ENCODE peak calls at places on chromosomes 6 and 20, in five cellular contexts. A is GM12865, X is lower lobe of right lung, U is psoas muscle, E is lung. K is an unnamed sample.

GRCh38 chr6:90922323-90922722 is 335.5 kb upstream of the MAP3K7 start:
- DNase-seq in A (no peak), E (no peak), U (no peak), X (no peak), K (no peak)

GRCh38 chr6:97440590-97441176 is 157.7 kb upstream of the MMS22L start:
- DNase-seq in A (peak; percentile 49), X (no peak), U (no peak), E (no peak), K (peak; percentile 49)

GRCh38 chr20:39829713-39830112 is 859.3 kb downstream of the MAFB start:
- DNase-seq in E (no peak), A (peak; percentile 81), X (no peak), U (no peak), K (no peak)

GRCh38 chr6:15322781-15323536 is 77.1 kb downstream of the JARID2 start:
- DNase-seq in U (no peak), A (no peak), E (no peak), X (no peak), K (peak; percentile 21)

GRCh38 chr6:8014947-8015346 is 49.2 kb downstream of the BLOC1S5 start:
- DNase-seq in A (no peak), E (no peak), X (no peak), U (no peak), K (no peak)

GRCh38 chr6:148943451-148943850 is 196.6 kb downstream of the UST start:
- DNase-seq in U (no peak), E (no peak), A (no peak), X (no peak), K (peak; percentile 27)

GRCh38 chr6:53027131-53027718 is 32.1 kb upstream of the GSTA4 start:
- DNase-seq in X (no peak), E (no peak), U (no peak), A (no peak), K (no peak)

GRCh38 chr6:148980234-148980633 is 233.4 kb downstream of the UST start:
- DNase-seq in U (no peak), E (no peak), A (no peak), X (no peak), K (no peak)

GRCh38 chr20:43188861-43189613 is 669 bp downstream of the PTPRT start:
- DNase-seq in X (no peak), E (no peak), U (no peak), A (no peak), K (no peak)

GRCh38 chr6:54493138-54493537 is 184.9 kb downstream of the TINAG start:
- DNase-seq in U (no peak), A (no peak), X (no peak), E (no peak), K (peak; percentile 78)

GRCh38 chr6:116291701-116292396 is 12.1 kb upstream of the TSPYL1 start:
- DNase-seq in U (no peak), X (no peak), A (no peak), E (no peak), K (no peak)

GRCh38 chr6:33091957-33092356 is 16.2 kb downstream of the HLA-DPB1 start:
- DNase-seq in E (no peak), X (peak; percentile 73), A (peak; percentile 77), U (peak; percentile 39), K (no peak)

GRCh38 chr20:25310921-25311728 is 63.2 kb downstream of the PYGB start:
- DNase-seq in E (no peak), X (peak; percentile 31), U (no peak), A (no peak), K (peak; percentile 51)

GRCh38 chr6:33589723-33590530 is 9.9 kb upstream of the BAK1 start:
- DNase-seq in X (peak; percentile 78), A (peak; percentile 73), U (peak; percentile 83), E (peak; percentile 83), K (peak; percentile 72)

GRCh38 chr20:47741669-47742345 is 43.5 kb downstream of the SULF2 start:
- DNase-seq in U (no peak), X (no peak), A (no peak), E (no peak), K (no peak)

GRCh38 chr20:9903048-9903651 is 64.3 kb upstream of the PAK5 start:
- DNase-seq in X (no peak), A (peak; percentile 28), E (no peak), U (no peak), K (peak; percentile 7)

GRCh38 chr6:345747-346388 is 45.7 kb upstream of the IRF4 start:
- DNase-seq in X (peak; percentile 46), E (no peak), A (no peak), U (no peak), K (peak; percentile 26)

GRCh38 chr6:130307752-130308361 is 58.0 kb upstream of the TMEM200A start:
- DNase-seq in A (no peak), X (no peak), E (no peak), U (no peak), K (no peak)

GRCh38 chr20:49823152-49823847 is 10.7 kb downstream of the SLC9A8 start:
- DNase-seq in X (no peak), E (no peak), A (peak; percentile 68), U (no peak), K (no peak)

GRCh38 chr6:33903579-33903978 is 99.8 kb upstream of the MLN start:
- DNase-seq in A (no peak), X (no peak), E (no peak), U (no peak), K (no peak)

GRCh38 chr6:27157461-27158315 is 89.8 kb upstream of the PRSS16 start:
- DNase-seq in A (peak; percentile 88), U (peak; percentile 57), E (peak; percentile 48), X (peak; percentile 73), K (peak; percentile 67)

GRCh38 chr20:32544893-32545840 is 40.0 kb downstream of the NOL4L start:
- DNase-seq in A (no peak), U (no peak), X (no peak), E (no peak), K (no peak)

GRCh38 chr6:135358907-135359459 is 138.6 kb downstream of the AHI1 start:
- DNase-seq in X (no peak), A (no peak), E (no peak), U (no peak), K (peak; percentile 23)

GRCh38 chr20:1994627-1995026 is 769 bp upstream of the PDYN start:
- DNase-seq in X (no peak), U (no peak), E (no peak), A (no peak), K (no peak)

GRCh38 chr6:170152111-170152926 is 138.6 kb downstream of the DLL1 start:
- DNase-seq in A (no peak), E (no peak), X (peak; percentile 70), U (peak; percentile 55), K (no peak)

DNA sequence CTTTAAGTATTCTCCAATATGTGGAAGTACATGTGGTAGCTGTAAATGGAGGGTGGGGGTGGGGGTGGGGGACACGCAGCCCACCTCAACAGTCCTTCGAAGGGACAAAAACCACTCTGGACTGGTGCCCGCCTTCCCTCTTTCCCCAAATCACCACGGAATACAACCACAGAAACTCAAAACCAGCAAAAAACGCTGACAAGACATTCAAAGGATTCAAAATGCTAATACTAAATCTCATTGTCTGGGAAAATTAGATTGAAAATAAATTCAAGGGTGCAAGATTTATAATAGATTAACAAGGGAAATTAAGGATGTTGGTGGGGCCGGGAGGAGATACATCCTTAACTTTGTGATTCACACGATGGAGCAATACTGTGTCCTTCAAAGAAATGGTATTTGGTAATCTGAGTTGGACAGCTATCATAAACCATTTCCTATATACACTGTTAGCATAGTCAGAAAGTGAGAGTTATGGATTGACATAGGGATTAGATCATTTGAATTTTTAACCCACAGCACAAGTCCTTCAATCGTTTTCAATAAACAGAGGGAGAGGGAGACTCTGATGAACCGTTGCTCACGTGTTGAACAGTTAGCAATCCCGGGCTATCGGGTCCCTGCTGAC is 766 bp upstream of the TBC1D22B start:
- DNase-seq in U (no peak), X (no peak), E (no peak), A (no peak), K (peak; percentile 72)
- H3K4me3 ChIP-seq in U (peak overlapping the region; percentile 90), X (peak overlapping the region; percentile 84), E (no peak overlapping the region), A (peak overlapping the region; percentile 85), K (no peak overlapping the region)

GRCh38 chr6:79431469-79431868 is 105.8 kb downstream of the LCA5 start:
- DNase-seq in A (peak; percentile 25), X (no peak), U (no peak), E (no peak), K (no peak)
- TF ChIP-seq CTCF in A (peak; percentile 24), X (no peak), U (no peak), E (no peak), K (peak; percentile 24)

DNA sequence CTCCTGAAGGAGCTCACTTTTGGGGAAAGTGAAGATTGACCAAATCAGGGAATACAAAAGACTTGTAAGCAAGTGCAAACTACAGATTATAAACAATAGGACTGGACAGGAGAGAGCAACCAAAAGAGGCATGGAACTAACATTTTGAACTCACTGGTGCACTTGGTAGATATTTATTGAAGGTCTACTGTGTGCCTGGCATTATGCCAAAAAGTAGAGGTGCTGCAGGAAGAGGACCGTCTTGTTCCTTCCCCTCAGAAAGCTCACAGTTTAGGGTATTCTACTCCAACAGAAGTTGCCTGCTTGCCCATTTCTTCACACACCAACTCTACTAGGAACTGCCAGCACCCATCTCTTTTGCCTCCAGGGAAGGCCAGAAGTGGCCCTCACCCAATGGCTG is 10.0 kb upstream of the TSHZ2 start:
- DNase-seq in U (no peak), X (no peak), E (no peak), A (no peak), K (no peak)
- H3K4me3 ChIP-seq in U (no peak overlapping the region), X (no peak overlapping the region), E (no peak overlapping the region), A (no peak overlapping the region), K (no peak overlapping the region)

DNA sequence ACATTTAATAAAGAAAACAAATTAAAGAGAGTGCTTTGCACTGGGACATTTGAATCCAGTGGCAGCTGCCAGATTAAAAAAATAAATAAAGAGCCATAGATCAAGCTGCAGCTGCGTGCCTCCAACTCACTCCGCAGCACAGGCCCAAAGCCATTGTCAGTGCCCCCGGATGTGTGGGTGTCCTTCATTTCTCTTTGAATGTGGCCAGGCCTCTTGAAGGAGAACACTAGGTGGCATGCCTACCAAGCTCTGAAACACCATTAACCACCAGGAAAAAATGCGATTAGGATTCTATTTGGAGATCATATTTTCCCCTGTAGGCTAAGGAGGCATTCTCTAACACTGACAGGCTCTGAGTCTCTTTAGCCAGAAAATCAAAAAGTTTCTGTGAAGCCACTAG is 549.8 kb downstream of the PRKN start:
- DNase-seq in E (no peak), A (no peak), U (no peak), X (no peak), K (no peak)
- TF ChIP-seq CTCF in E (no peak), A (no peak), U (peak; percentile 25), X (no peak), K (peak; percentile 1)